ENCODE peak calls at places on chromosomes 12 and 14, in seven cellular contexts. One of them, this sample, is unnamed.

GRCh38 chr14:58650857-58651256 is 13.1 kb downstream of the DACT1 start:
- DNase-seq in endothelial cell: no peak
- DNase-seq in epithelial cell of esophagus: no peak
- DNase-seq in tibial nerve: no peak
- DNase-seq in B cell: no peak
- DNase-seq in WERI-Rb-1: no peak
- DNase-seq in bronchial epithelial cell: no peak
- DNase-seq in this sample: no peak

GRCh38 chr14:61525293-61526011 is 169.9 kb upstream of the HIF1A start:
- DNase-seq in tibial nerve: peak; percentile 33
- DNase-seq in bronchial epithelial cell: peak; percentile 100
- DNase-seq in WERI-Rb-1: no peak
- DNase-seq in epithelial cell of esophagus: peak; percentile 100
- DNase-seq in endothelial cell: no peak
- DNase-seq in B cell: no peak
- DNase-seq in this sample: no peak

GRCh38 chr14:45048385-45048784 is 35.5 kb upstream of the PRPF39 start:
- DNase-seq in epithelial cell of esophagus: no peak
- DNase-seq in B cell: no peak
- DNase-seq in bronchial epithelial cell: no peak
- DNase-seq in endothelial cell: no peak
- DNase-seq in tibial nerve: no peak
- DNase-seq in WERI-Rb-1: no peak
- DNase-seq in this sample: no peak

GRCh38 chr12:57807285-57807684 is 11.2 kb downstream of the AVIL start:
- DNase-seq in B cell: no peak
- DNase-seq in WERI-Rb-1: no peak
- DNase-seq in epithelial cell of esophagus: no peak
- DNase-seq in endothelial cell: no peak
- DNase-seq in bronchial epithelial cell: no peak
- DNase-seq in tibial nerve: no peak
- DNase-seq in this sample: no peak

GRCh38 chr12:50765325-50765911 is 1.5 kb downstream of the ATF1 start:
- DNase-seq in bronchial epithelial cell: peak; percentile 70
- DNase-seq in B cell: peak; percentile 66
- DNase-seq in WERI-Rb-1: peak; percentile 20
- DNase-seq in tibial nerve: no peak
- DNase-seq in endothelial cell: peak; percentile 31
- DNase-seq in epithelial cell of esophagus: peak; percentile 76
- DNase-seq in this sample: peak; percentile 79

GRCh38 chr12:11862794-11863193 is 207.9 kb upstream of the BCL2L14 start:
- DNase-seq in tibial nerve: no peak
- DNase-seq in endothelial cell: no peak
- DNase-seq in epithelial cell of esophagus: no peak
- DNase-seq in bronchial epithelial cell: no peak
- DNase-seq in WERI-Rb-1: no peak
- DNase-seq in B cell: no peak
- DNase-seq in this sample: peak; percentile 14

GRCh38 chr12:89351489-89352241 is 636 bp downstream of the DUSP6 start:
- DNase-seq in WERI-Rb-1: peak; percentile 50
- DNase-seq in endothelial cell: peak; percentile 36
- DNase-seq in tibial nerve: no peak
- DNase-seq in B cell: peak; percentile 71
- DNase-seq in epithelial cell of esophagus: no peak
- DNase-seq in bronchial epithelial cell: no peak
- DNase-seq in this sample: peak; percentile 56

GRCh38 chr14:60106341-60106740 is 14.6 kb downstream of the PCNX4 start:
- DNase-seq in WERI-Rb-1: no peak
- DNase-seq in B cell: no peak
- DNase-seq in bronchial epithelial cell: peak; percentile 13
- DNase-seq in endothelial cell: no peak
- DNase-seq in epithelial cell of esophagus: peak; percentile 30
- DNase-seq in tibial nerve: no peak
- DNase-seq in this sample: no peak

GRCh38 chr14:103314496-103315277 is 19.4 kb upstream of the EIF5 start:
- DNase-seq in WERI-Rb-1: no peak
- DNase-seq in tibial nerve: no peak
- DNase-seq in bronchial epithelial cell: no peak
- DNase-seq in epithelial cell of esophagus: no peak
- DNase-seq in endothelial cell: no peak
- DNase-seq in B cell: no peak
- DNase-seq in this sample: no peak

GRCh38 chr12:90024261-90024660 is 315.6 kb upstream of the ATP2B1 start:
- DNase-seq in WERI-Rb-1: no peak
- DNase-seq in bronchial epithelial cell: no peak
- DNase-seq in B cell: no peak
- DNase-seq in tibial nerve: no peak
- DNase-seq in endothelial cell: no peak
- DNase-seq in epithelial cell of esophagus: no peak
- DNase-seq in this sample: no peak

GRCh38 chr12:48907243-48907642 is 18.0 kb downstream of the FKBP11 start:
- DNase-seq in epithelial cell of esophagus: no peak
- DNase-seq in B cell: no peak
- DNase-seq in endothelial cell: no peak
- DNase-seq in bronchial epithelial cell: no peak
- DNase-seq in WERI-Rb-1: no peak
- DNase-seq in tibial nerve: no peak
- DNase-seq in this sample: no peak

GRCh38 chr12:94073441-94074051 is 74.8 kb upstream of the PLXNC1 start:
- DNase-seq in WERI-Rb-1: peak; percentile 85
- DNase-seq in tibial nerve: no peak
- DNase-seq in endothelial cell: no peak
- DNase-seq in epithelial cell of esophagus: no peak
- DNase-seq in bronchial epithelial cell: no peak
- DNase-seq in B cell: no peak
- DNase-seq in this sample: no peak

GRCh38 chr14:89292579-89293348 is 124.3 kb downstream of the FOXN3 start:
- DNase-seq in endothelial cell: no peak
- DNase-seq in B cell: no peak
- DNase-seq in epithelial cell of esophagus: no peak
- DNase-seq in tibial nerve: no peak
- DNase-seq in WERI-Rb-1: no peak
- DNase-seq in bronchial epithelial cell: no peak
- DNase-seq in this sample: no peak

GRCh38 chr14:65414961-65415589 is 2.5 kb downstream of the FUT8 start:
- DNase-seq in WERI-Rb-1: no peak
- DNase-seq in B cell: peak; percentile 48
- DNase-seq in endothelial cell: no peak
- DNase-seq in epithelial cell of esophagus: peak; percentile 38
- DNase-seq in bronchial epithelial cell: peak; percentile 37
- DNase-seq in tibial nerve: no peak
- DNase-seq in this sample: peak; percentile 37

GRCh38 chr12:25958254-25959068 is at the start of gene RASSF8:
- DNase-seq in WERI-Rb-1: peak; percentile 66
- DNase-seq in bronchial epithelial cell: peak; percentile 23
- DNase-seq in tibial nerve: peak; percentile 37
- DNase-seq in B cell: peak; percentile 50
- DNase-seq in endothelial cell: peak; percentile 79
- DNase-seq in epithelial cell of esophagus: peak; percentile 73
- DNase-seq in this sample: peak; percentile 89

GRCh38 chr12:25959069-25959961 is 833 bp downstream of the RASSF8 start:
- DNase-seq in endothelial cell: peak; percentile 43
- DNase-seq in tibial nerve: no peak
- DNase-seq in bronchial epithelial cell: peak; percentile 65
- DNase-seq in epithelial cell of esophagus: peak; percentile 76
- DNase-seq in B cell: peak; percentile 32
- DNase-seq in WERI-Rb-1: peak; percentile 53
- DNase-seq in this sample: peak; percentile 68

GRCh38 chr12:25960926-25961325 is 2.4 kb downstream of the RASSF8 start:
- DNase-seq in bronchial epithelial cell: no peak
- DNase-seq in B cell: no peak
- DNase-seq in WERI-Rb-1: no peak
- DNase-seq in epithelial cell of esophagus: no peak
- DNase-seq in endothelial cell: no peak
- DNase-seq in tibial nerve: no peak
- DNase-seq in this sample: no peak

GRCh38 chr12:25957898-25958253 is 606 bp upstream of the RASSF8 start:
- DNase-seq in tibial nerve: no peak
- DNase-seq in B cell: no peak
- DNase-seq in epithelial cell of esophagus: peak; percentile 66
- DNase-seq in endothelial cell: no peak
- DNase-seq in bronchial epithelial cell: peak; percentile 86
- DNase-seq in WERI-Rb-1: no peak
- DNase-seq in this sample: peak; percentile 21

GRCh38 chr12:25960176-25960575 is 1.7 kb downstream of the RASSF8 start:
- DNase-seq in bronchial epithelial cell: no peak
- DNase-seq in endothelial cell: peak; percentile 14
- DNase-seq in WERI-Rb-1: peak; percentile 20
- DNase-seq in tibial nerve: no peak
- DNase-seq in epithelial cell of esophagus: peak; percentile 17
- DNase-seq in B cell: peak; percentile 4
- DNase-seq in this sample: no peak
- TF ChIP-seq CTCF in bronchial epithelial cell: no peak
- TF ChIP-seq CTCF in endothelial cell: no peak
- TF ChIP-seq CTCF in WERI-Rb-1: peak; percentile 46
- TF ChIP-seq CTCF in tibial nerve: no peak
- TF ChIP-seq CTCF in epithelial cell of esophagus: no peak
- TF ChIP-seq CTCF in B cell: no peak
- TF ChIP-seq CTCF in this sample: no peak

GRCh38 chr14:37590810-37591139 is 4.3 kb downstream of the FOXA1 start:
- DNase-seq in endothelial cell: no peak
- DNase-seq in WERI-Rb-1: no peak
- DNase-seq in epithelial cell of esophagus: peak; percentile 28
- DNase-seq in bronchial epithelial cell: no peak
- DNase-seq in B cell: no peak
- DNase-seq in tibial nerve: no peak
- DNase-seq in this sample: no peak

GRCh38 chr14:37591941-37592287 is 3.1 kb downstream of the FOXA1 start:
- DNase-seq in WERI-Rb-1: no peak
- DNase-seq in endothelial cell: no peak
- DNase-seq in epithelial cell of esophagus: peak; percentile 72
- DNase-seq in bronchial epithelial cell: peak; percentile 39
- DNase-seq in B cell: no peak
- DNase-seq in tibial nerve: no peak
- DNase-seq in this sample: no peak

GRCh38 chr14:37590096-37590809 is 4.8 kb downstream of the FOXA1 start:
- DNase-seq in endothelial cell: no peak
- DNase-seq in WERI-Rb-1: no peak
- DNase-seq in epithelial cell of esophagus: peak; percentile 40
- DNase-seq in B cell: no peak
- DNase-seq in tibial nerve: no peak
- DNase-seq in bronchial epithelial cell: peak; percentile 62
- DNase-seq in this sample: no peak

GRCh38 chr14:37592288-37593274 is 2.5 kb downstream of the FOXA1 start:
- DNase-seq in WERI-Rb-1: no peak
- DNase-seq in bronchial epithelial cell: peak; percentile 29
- DNase-seq in endothelial cell: no peak
- DNase-seq in epithelial cell of esophagus: peak; percentile 45
- DNase-seq in B cell: no peak
- DNase-seq in tibial nerve: no peak
- DNase-seq in this sample: no peak

DNA sequence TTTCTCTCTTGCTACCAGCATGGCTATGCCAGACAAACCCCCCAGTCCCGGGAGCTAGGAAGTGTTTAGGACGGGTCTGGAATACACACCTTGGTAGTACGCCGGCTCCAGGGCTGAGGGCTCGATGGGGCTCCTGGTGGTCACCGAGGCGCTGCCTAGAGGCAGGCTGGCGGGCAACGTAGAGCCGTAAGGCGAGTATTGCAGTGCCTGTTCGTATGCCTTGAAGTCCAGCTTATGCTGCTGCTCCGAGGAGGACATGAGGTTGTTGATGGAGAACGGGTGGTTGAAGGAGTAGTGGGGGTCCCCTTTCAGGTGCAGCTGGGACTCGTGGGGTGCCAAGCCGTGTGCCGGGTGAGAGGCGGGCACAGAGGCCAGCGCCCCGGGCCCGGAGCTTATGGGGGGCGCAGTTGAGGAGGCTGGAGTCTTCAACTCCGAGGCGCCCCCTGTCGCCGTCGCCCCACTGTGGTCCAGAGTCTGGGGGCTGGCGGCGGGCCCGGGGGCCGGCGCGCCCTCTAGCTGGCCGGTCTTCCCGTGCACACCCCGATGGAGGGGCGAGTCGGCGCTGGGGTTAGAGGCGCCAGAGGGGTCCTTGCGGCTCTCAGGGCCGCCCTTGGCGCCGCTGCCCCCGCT is 3.6 kb downstream of the FOXA1 start:
- DNase-seq in tibial nerve: no peak
- DNase-seq in B cell: no peak
- DNase-seq in epithelial cell of esophagus: peak; percentile 70
- DNase-seq in WERI-Rb-1: no peak
- DNase-seq in endothelial cell: peak; percentile 50
- DNase-seq in bronchial epithelial cell: peak; percentile 59
- DNase-seq in this sample: no peak
- TF ChIP-seq CTCF in tibial nerve: no peak
- TF ChIP-seq CTCF in B cell: no peak
- TF ChIP-seq CTCF in epithelial cell of esophagus: no peak
- TF ChIP-seq CTCF in WERI-Rb-1: peak; percentile 16
- TF ChIP-seq CTCF in endothelial cell: peak; percentile 22
- TF ChIP-seq CTCF in bronchial epithelial cell: peak; percentile 63
- TF ChIP-seq CTCF in this sample: no peak

GRCh38 chr12:47822386-47822785 is 2.7 kb upstream of the HDAC7 start:
- DNase-seq in WERI-Rb-1: no peak
- DNase-seq in bronchial epithelial cell: no peak
- DNase-seq in B cell: no peak
- DNase-seq in tibial nerve: no peak
- DNase-seq in endothelial cell: no peak
- DNase-seq in epithelial cell of esophagus: no peak
- DNase-seq in this sample: no peak
- TF ChIP-seq CTCF in WERI-Rb-1: no peak
- TF ChIP-seq CTCF in bronchial epithelial cell: no peak
- TF ChIP-seq CTCF in B cell: no peak
- TF ChIP-seq CTCF in tibial nerve: no peak
- TF ChIP-seq CTCF in endothelial cell: no peak
- TF ChIP-seq CTCF in epithelial cell of esophagus: no peak
- TF ChIP-seq CTCF in this sample: no peak

GRCh38 chr12:62021808-62022207 is 238.4 kb upstream of the USP15 start:
- DNase-seq in epithelial cell of esophagus: no peak
- DNase-seq in endothelial cell: no peak
- DNase-seq in WERI-Rb-1: no peak
- DNase-seq in tibial nerve: no peak
- DNase-seq in B cell: no peak
- DNase-seq in bronchial epithelial cell: no peak
- DNase-seq in this sample: no peak
- TF ChIP-seq CTCF in epithelial cell of esophagus: no peak
- TF ChIP-seq CTCF in endothelial cell: no peak
- TF ChIP-seq CTCF in WERI-Rb-1: no peak
- TF ChIP-seq CTCF in tibial nerve: no peak
- TF ChIP-seq CTCF in B cell: no peak
- TF ChIP-seq CTCF in bronchial epithelial cell: no peak
- TF ChIP-seq CTCF in this sample: no peak

GRCh38 chr12:27936196-27936595 is 36.3 kb downstream of the PTHLH start:
- DNase-seq in epithelial cell of esophagus: peak; percentile 18
- DNase-seq in B cell: no peak
- DNase-seq in WERI-Rb-1: no peak
- DNase-seq in tibial nerve: no peak
- DNase-seq in endothelial cell: no peak
- DNase-seq in bronchial epithelial cell: peak; percentile 27
- DNase-seq in this sample: no peak
- TF ChIP-seq CTCF in epithelial cell of esophagus: no peak
- TF ChIP-seq CTCF in B cell: no peak
- TF ChIP-seq CTCF in WERI-Rb-1: no peak
- TF ChIP-seq CTCF in tibial nerve: no peak
- TF ChIP-seq CTCF in endothelial cell: no peak
- TF ChIP-seq CTCF in bronchial epithelial cell: no peak
- TF ChIP-seq CTCF in this sample: no peak

GRCh38 chr12:2498961-2499500 is 295.7 kb upstream of the FKBP4 start:
- DNase-seq in bronchial epithelial cell: no peak
- DNase-seq in tibial nerve: no peak
- DNase-seq in endothelial cell: no peak
- DNase-seq in B cell: no peak
- DNase-seq in epithelial cell of esophagus: no peak
- DNase-seq in WERI-Rb-1: peak; percentile 20
- DNase-seq in this sample: no peak
- TF ChIP-seq CTCF in bronchial epithelial cell: no peak
- TF ChIP-seq CTCF in tibial nerve: no peak
- TF ChIP-seq CTCF in endothelial cell: no peak
- TF ChIP-seq CTCF in B cell: no peak
- TF ChIP-seq CTCF in epithelial cell of esophagus: no peak
- TF ChIP-seq CTCF in WERI-Rb-1: no peak
- TF ChIP-seq CTCF in this sample: no peak

GRCh38 chr12:54213084-54213483 is 24.3 kb upstream of the SMUG1 start:
- DNase-seq in bronchial epithelial cell: no peak
- DNase-seq in B cell: no peak
- DNase-seq in endothelial cell: no peak
- DNase-seq in tibial nerve: no peak
- DNase-seq in WERI-Rb-1: no peak
- DNase-seq in epithelial cell of esophagus: peak; percentile 34
- DNase-seq in this sample: no peak
- TF ChIP-seq CTCF in bronchial epithelial cell: no peak
- TF ChIP-seq CTCF in B cell: no peak
- TF ChIP-seq CTCF in endothelial cell: no peak
- TF ChIP-seq CTCF in tibial nerve: no peak
- TF ChIP-seq CTCF in WERI-Rb-1: no peak
- TF ChIP-seq CTCF in epithelial cell of esophagus: peak; percentile 2
- TF ChIP-seq CTCF in this sample: no peak

This sample was measured in GM20000.